ENCODE peak calls at places on chromosome 13, in seven cellular contexts. Q, V, X, U, G, Z and W are unnamed samples.
A peak's percentile ranks its signal among the peaks of the same experiment; 100 is the strongest.

GRCh38 chr13:43261018-43261417 is 237.6 kb downstream of the DNAJC15 start:
- DNase-seq in Q (no peak), V (no peak), X (peak; percentile 90), U (no peak), G (peak; percentile 75), Z (peak; percentile 30), W (no peak)

GRCh38 chr13:111304041-111304544 is 16.3 kb upstream of the TEX29 start:
- DNase-seq in Q (no peak), V (no peak), X (no peak), U (no peak), G (no peak), Z (no peak), W (no peak)

GRCh38 chr13:91142572-91142971 is 204.9 kb upstream of the MIR17HG start:
- DNase-seq in Q (no peak), V (no peak), X (peak; percentile 1), U (no peak), G (no peak), Z (peak; percentile 58), W (no peak)

GRCh38 chr13:112971288-112971643 is 2.3 kb downstream of the MCF2L start:
- DNase-seq in Q (no peak), V (no peak), X (no peak), U (no peak), G (no peak), Z (no peak), W (no peak)

GRCh38 chr13:86920960-86921359 is 750.2 kb upstream of the SLITRK5 start:
- DNase-seq in Q (no peak), V (no peak), X (no peak), U (no peak), G (no peak), Z (no peak), W (no peak)

GRCh38 chr13:93496985-93497673 is 270.5 kb downstream of the GPC6 start:
- DNase-seq in Q (no peak), V (no peak), X (no peak), U (no peak), G (no peak), Z (peak; percentile 64), W (peak; percentile 8)

GRCh38 chr13:26020536-26021290 is 31.1 kb downstream of the SHISA2 start:
- DNase-seq in Q (no peak), V (no peak), X (no peak), U (no peak), G (peak; percentile 55), Z (no peak), W (no peak)

GRCh38 chr13:19601749-19602725 is 31.4 kb upstream of the MPHOSPH8 start:
- DNase-seq in Q (peak; percentile 9), V (peak; percentile 40), X (peak; percentile 27), U (peak; percentile 64), G (peak; percentile 58), Z (peak; percentile 37), W (peak; percentile 71)

GRCh38 chr13:114130708-114131580 is 1.5 kb downstream of the RASA3 start:
- DNase-seq in Q (no peak), V (no peak), X (peak; percentile 91), U (peak; percentile 55), G (no peak), Z (peak; percentile 97), W (peak; percentile 90)

GRCh38 chr13:24709186-24709913 is 29.1 kb downstream of the ATP12A start:
- DNase-seq in Q (no peak), V (no peak), X (no peak), U (no peak), G (no peak), Z (no peak), W (no peak)

GRCh38 chr13:113145911-113146598 is 12.4 kb upstream of the PROZ start:
- DNase-seq in Q (no peak), V (no peak), X (no peak), U (peak; percentile 18), G (no peak), Z (no peak), W (no peak)

GRCh38 chr13:29924482-29924884 is 74.1 kb upstream of the UBL3 start:
- DNase-seq in Q (no peak), V (no peak), X (peak; percentile 86), U (no peak), G (peak; percentile 46), Z (peak; percentile 80), W (peak; percentile 54)

GRCh38 chr13:37074703-37075102 is 15.2 kb upstream of the SUPT20H start:
- DNase-seq in Q (no peak), V (no peak), X (peak; percentile 49), U (no peak), G (peak; percentile 13), Z (peak; percentile 46), W (peak; percentile 21)

GRCh38 chr13:109795021-109795420 is 8.6 kb upstream of the IRS2 start:
- DNase-seq in Q (no peak), V (no peak), X (no peak), U (no peak), G (peak; percentile 89), Z (no peak), W (no peak)

GRCh38 chr13:110643324-110643723 is 28.0 kb downstream of the NAXD start:
- DNase-seq in Q (no peak), V (no peak), X (no peak), U (peak; percentile 19), G (no peak), Z (no peak), W (no peak)

GRCh38 chr13:41470187-41470586 is 12.8 kb downstream of the RGCC start:
- DNase-seq in Q (no peak), V (no peak), X (no peak), U (no peak), G (peak; percentile 37), Z (no peak), W (no peak)

GRCh38 chr13:112066624-112067004 is 335 bp upstream of the SOX1 start:
- DNase-seq in Q (no peak), V (peak; percentile 88), X (no peak), U (peak; percentile 91), G (no peak), Z (peak; percentile 6), W (peak; percentile 84)

GRCh38 chr13:51849145-51850101 is 4.4 kb upstream of the TMEM272 start:
- DNase-seq in Q (peak; percentile 67), V (peak; percentile 40), X (peak; percentile 30), U (peak; percentile 88), G (peak; percentile 43), Z (peak; percentile 84), W (peak; percentile 90)

GRCh38 chr13:66748712-66749111 is 481.4 kb downstream of the PCDH9 start:
- DNase-seq in Q (no peak), V (no peak), X (no peak), U (no peak), G (no peak), Z (peak; percentile 34), W (no peak)

GRCh38 chr13:110850840-110851239 is 64.0 kb downstream of the ANKRD10 start:
- DNase-seq in Q (no peak), V (no peak), X (no peak), U (no peak), G (no peak), Z (no peak), W (no peak)

GRCh38 chr13:110661256-110661655 is 44.7 kb downstream of the CARS2 start:
- DNase-seq in Q (no peak), V (no peak), X (no peak), U (no peak), G (no peak), Z (no peak), W (no peak)

GRCh38 chr13:55155046-55155445 is 1985.7 kb upstream of the PRR20A start:
- DNase-seq in Q (no peak), V (no peak), X (no peak), U (no peak), G (no peak), Z (no peak), W (no peak)

GRCh38 chr13:89393758-89394157 is 1722.6 kb downstream of the SLITRK5 start:
- DNase-seq in Q (no peak), V (no peak), X (no peak), U (no peak), G (no peak), Z (no peak), W (no peak)

GRCh38 chr13:64099994-64100393 is 2684.3 kb upstream of the PCDH20 start:
- DNase-seq in Q (no peak), V (no peak), X (no peak), U (no peak), G (no peak), Z (no peak), W (no peak)
- H3K4ac ChIP-seq in Q (no peak overlapping the region), V (no peak overlapping the region), X (no peak overlapping the region), U (no peak overlapping the region), G (no peak overlapping the region), Z (no peak overlapping the region), W (no peak overlapping the region)

DNA sequence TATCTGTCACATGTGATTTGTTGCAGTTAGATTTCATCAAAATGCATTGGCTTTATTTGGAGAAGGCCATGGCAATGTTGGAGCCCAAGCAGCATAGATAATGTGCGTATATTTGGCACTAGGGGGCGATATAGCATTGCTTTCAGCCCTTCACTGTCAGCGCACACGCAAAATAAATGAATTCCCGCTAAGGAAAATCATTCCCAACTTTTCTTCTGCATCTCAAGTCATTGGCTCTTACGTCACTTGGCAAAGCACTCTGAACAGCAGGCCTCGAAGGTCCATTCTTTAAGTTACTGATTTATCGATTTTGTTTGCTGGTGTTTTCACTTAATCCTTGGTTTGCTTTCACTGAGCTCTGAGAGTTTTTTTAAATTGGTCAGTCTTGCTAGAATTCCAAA is 97.9 kb upstream of the IPO5 start:
- DNase-seq in Q (no peak), V (peak; percentile 67), X (peak; percentile 86), U (peak; percentile 46), G (peak; percentile 88), Z (peak; percentile 87), W (peak; percentile 71)
- H3K27ac ChIP-seq in Q (no peak overlapping the region), V (no peak overlapping the region), X (no peak overlapping the region), U (no peak overlapping the region), G (no peak overlapping the region), Z (no peak overlapping the region), W (no peak overlapping the region)

DNA sequence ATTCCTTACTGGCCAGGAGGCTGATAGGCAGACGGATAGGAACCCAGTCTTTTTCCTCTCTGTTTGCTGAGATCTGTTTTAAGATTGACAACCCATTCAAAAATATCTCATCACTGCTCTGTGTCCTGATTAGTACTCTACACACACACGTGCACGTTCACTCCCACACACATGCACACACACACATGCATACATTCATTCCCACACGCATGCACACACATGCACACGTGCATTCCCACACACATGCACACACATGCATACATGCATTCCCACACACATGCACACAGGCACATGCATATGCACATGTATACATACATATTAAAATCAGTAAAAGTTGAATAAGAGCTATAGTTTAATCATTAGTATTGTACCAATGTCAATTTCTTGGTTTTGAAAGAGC is 80.6 kb upstream of the SIAH3 start:
- DNase-seq in Q (no peak), V (no peak), X (no peak), U (no peak), G (no peak), Z (no peak), W (no peak)
- H3K18ac ChIP-seq in Q (no peak overlapping the region), V (no peak overlapping the region), X (no peak overlapping the region), U (no peak overlapping the region), G (no peak overlapping the region), Z (no peak overlapping the region), W (no peak overlapping the region)

GRCh38 chr13:46472384-46472783 is 80.6 kb upstream of the LRCH1 start:
- DNase-seq in Q (no peak), V (no peak), X (no peak), U (no peak), G (no peak), Z (no peak), W (peak; percentile 92)

GRCh38 chr13:46469064-46469463 is 82.0 kb upstream of the RUBCNL start:
- DNase-seq in Q (no peak), V (no peak), X (no peak), U (no peak), G (no peak), Z (peak; percentile 83), W (no peak)

GRCh38 chr13:46463719-46464118 is 76.7 kb upstream of the RUBCNL start:
- DNase-seq in Q (no peak), V (no peak), X (no peak), U (no peak), G (no peak), Z (no peak), W (no peak)

GRCh38 chr13:46473806-46474205 is 79.2 kb upstream of the LRCH1 start:
- DNase-seq in Q (no peak), V (no peak), X (no peak), U (no peak), G (no peak), Z (no peak), W (peak; percentile 92)

GRCh38 chr13:46468570-46468969 is 81.5 kb upstream of the RUBCNL start:
- DNase-seq in Q (no peak), V (no peak), X (no peak), U (no peak), G (no peak), Z (no peak), W (no peak)
- H3K4ac ChIP-seq in Q (no peak overlapping the region), V (no peak overlapping the region), X (no peak overlapping the region), U (no peak overlapping the region), G (no peak overlapping the region), Z (no peak overlapping the region), W (no peak overlapping the region)